ENCODE peak calls at places on chromosomes 16 and 17, in ten cellular contexts. S is left lung, X is adrenal gland, B is MM.1S, C is mammary epithelial cell, R is HCT116, E is right lobe of liver, F is A549, Q is uterus, U is neural progenitor cell. K is an unnamed sample.

GRCh38 chr16:57828272-57829161 is 26.2 kb upstream of the KIFC3 start:
- DNase-seq in S (no peak), X (no peak), B (no peak), C (no peak), R (no peak), E (peak), F (no peak), Q (no peak), U (no peak), K (no peak)

GRCh38 chr17:1000597-1001490 is 3.9 kb downstream of the TIMM22 start:
- DNase-seq in S (peak), X (peak), B (no peak), C (no peak), R (no peak), E (peak), F (no peak), Q (no peak), U (no peak), K (no peak)

GRCh38 chr17:78535285-78536197 is 41.7 kb downstream of the DNAH17 start:
- DNase-seq in S (no peak), X (no peak), B (no peak), C (peak), R (no peak), E (no peak), F (no peak), Q (no peak), U (no peak), K (peak)

GRCh38 chr17:5248821-5249479 is 14.3 kb upstream of the SCIMP start:
- DNase-seq in S (no peak), X (no peak), B (no peak), C (no peak), R (no peak), E (no peak), F (no peak), Q (no peak), U (no peak), K (no peak)

GRCh38 chr17:40952675-40953074 is 14.1 kb downstream of the KRT39 start:
- DNase-seq in S (no peak), X (no peak), B (no peak), C (peak), R (no peak), E (no peak), F (no peak), Q (no peak), U (no peak), K (peak)

GRCh38 chr17:81246679-81247338 is 7.7 kb downstream of the NDUFAF8 start:
- DNase-seq in S (peak), X (no peak), B (no peak), C (no peak), R (no peak), E (peak), F (no peak), Q (no peak), U (no peak), K (no peak)

GRCh38 chr17:50169121-50169764 is 3.4 kb downstream of the SGCA start:
- DNase-seq in S (peak), X (peak), B (peak), C (peak), R (peak), E (no peak), F (peak), Q (peak), U (peak), K (peak)

GRCh38 chr16:57003439-57004386 is 14.4 kb downstream of the NLRC5 start:
- DNase-seq in S (no peak), X (no peak), B (no peak), C (no peak), R (no peak), E (no peak), F (no peak), Q (no peak), U (no peak), K (no peak)

GRCh38 chr17:73901661-73902415 is 257.6 kb upstream of the SDK2 start:
- DNase-seq in S (peak), X (peak), B (no peak), C (peak), R (no peak), E (peak), F (no peak), Q (no peak), U (peak), K (peak)

GRCh38 chr17:29583324-29584248 is 5.9 kb downstream of the GIT1 start:
- DNase-seq in S (peak), X (peak), B (no peak), C (peak), R (no peak), E (no peak), F (no peak), Q (peak), U (no peak), K (peak)
- H3K27ac ChIP-seq in S (peak), X (no peak), B (no peak), C (no peak), R (no peak), E (no peak), F (no peak), Q (peak), U (no peak), K (peak)

GRCh38 chr16:72501739-72502653 is 330.0 kb upstream of the PMFBP1 start:
- DNase-seq in S (no peak), X (peak), B (peak), C (peak), R (peak), E (no peak), F (peak), Q (no peak), U (peak), K (peak)
- TF ChIP-seq CTCF in S (peak), X (peak), B (peak), C (peak), R (peak), E (peak), F (peak), Q (peak), U (peak), K (peak)

DNA sequence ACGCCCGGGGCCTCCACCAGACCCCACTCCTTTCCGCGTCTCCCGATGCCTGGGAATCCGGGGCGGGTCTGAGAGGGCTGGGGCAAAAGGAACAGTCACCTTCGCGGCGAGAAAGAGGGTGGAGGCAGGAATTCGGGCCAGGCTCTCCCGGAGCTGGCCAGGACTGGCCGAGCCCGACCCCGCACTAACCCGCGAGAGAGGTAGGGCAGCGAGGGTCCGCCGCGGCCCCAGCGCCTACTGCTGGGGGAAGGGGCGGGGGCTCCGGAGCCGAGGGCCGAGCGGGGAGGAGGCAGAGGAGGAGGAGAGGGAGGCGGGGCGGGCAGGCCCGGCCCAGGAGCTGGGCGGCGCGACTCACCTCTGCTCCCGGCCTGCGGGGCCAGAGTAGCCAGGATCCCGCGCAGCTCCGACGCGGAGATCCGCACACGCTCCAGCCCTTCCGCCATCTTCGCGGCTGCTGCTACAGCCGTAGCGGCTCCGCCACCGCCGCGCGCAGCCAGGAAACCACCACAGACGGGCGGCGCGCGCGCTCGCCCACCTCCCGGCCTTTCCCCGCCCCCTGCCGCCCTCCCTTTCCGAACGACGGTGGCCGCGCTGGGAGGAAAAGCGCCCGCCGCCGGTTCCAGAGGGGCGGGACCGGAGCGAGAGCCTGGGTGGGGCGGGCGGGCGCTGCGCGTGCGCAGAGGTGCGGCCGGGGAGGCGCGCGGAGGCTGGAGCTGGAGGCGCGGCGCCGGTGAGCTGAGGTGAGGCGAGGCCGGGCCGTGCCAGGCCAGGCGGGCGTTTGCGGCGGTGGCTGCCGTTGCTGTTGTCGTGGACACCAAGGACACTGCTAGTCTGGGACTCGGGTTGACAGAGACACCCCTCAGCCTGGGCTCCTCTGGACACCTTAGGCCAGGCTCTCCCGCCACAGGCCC is at the start of the genes SMG6 and SRR:
- DNase-seq in S (peak), X (peak), B (peak), C (peak), R (peak), E (peak), F (peak), Q (peak), U (peak), K (peak)
- H3K27ac ChIP-seq in S (peak), X (peak), B (peak), C (peak), R (peak), E (peak), F (peak), Q (peak), U (peak), K (peak)

GRCh38 chr17:28908640-28909098 is 5.8 kb upstream of the DHRS13 start:
- DNase-seq in S (no peak), X (peak), B (no peak), C (peak), R (no peak), E (no peak), F (no peak), Q (peak), U (no peak), K (peak)

GRCh38 chr17:28910534-28910933 is 7.7 kb upstream of the DHRS13 start:
- DNase-seq in S (no peak), X (no peak), B (no peak), C (no peak), R (no peak), E (no peak), F (no peak), Q (no peak), U (no peak), K (no peak)

GRCh38 chr17:28911411-28912045 is 8.6 kb upstream of the DHRS13 start:
- DNase-seq in S (no peak), X (no peak), B (peak), C (no peak), R (no peak), E (no peak), F (no peak), Q (no peak), U (no peak), K (no peak)

GRCh38 chr17:28912938-28913333 is 10.1 kb upstream of the DHRS13 start:
- DNase-seq in S (no peak), X (no peak), B (no peak), C (no peak), R (no peak), E (no peak), F (no peak), Q (no peak), U (no peak), K (no peak)

DNA sequence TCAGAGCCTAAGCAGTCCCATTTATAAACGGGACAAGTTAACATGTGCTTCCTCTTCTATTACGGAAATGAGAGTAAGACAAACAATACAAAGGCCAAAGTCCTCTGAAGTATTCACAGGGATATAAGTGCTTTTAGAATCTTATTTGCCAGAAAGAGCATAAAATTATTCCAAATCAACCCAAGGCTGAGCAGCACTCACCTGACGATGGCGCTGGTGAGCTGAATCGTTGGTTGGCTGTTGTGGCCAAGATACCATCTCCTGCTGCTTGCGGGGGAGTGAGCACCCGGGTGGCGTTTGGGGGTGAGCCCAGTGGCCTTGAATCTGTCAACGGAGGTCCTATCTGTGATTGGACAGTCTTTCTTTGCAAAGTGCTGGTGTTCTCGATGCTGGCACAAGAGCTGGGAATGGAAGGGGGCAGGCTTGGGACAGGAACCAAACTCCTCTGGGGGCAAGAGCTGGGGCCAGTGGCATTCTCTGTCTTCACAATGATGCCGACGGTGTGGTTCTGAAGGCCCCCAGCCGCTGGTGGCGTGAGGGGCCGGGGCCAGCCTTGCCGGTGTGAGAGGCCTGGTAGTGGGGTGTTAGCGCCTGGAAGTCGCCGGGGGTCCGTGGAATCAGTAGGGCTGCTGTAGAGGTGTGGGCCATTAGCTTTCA is 9.5 kb upstream of the DHRS13 start:
- DNase-seq in S (no peak), X (no peak), B (no peak), C (no peak), R (no peak), E (no peak), F (no peak), Q (no peak), U (no peak), K (no peak)
- TF ChIP-seq CTCF in S (no peak), X (peak), B (peak), C (no peak), R (peak), E (peak), F (peak), Q (no peak), U (peak), K (no peak)

GRCh38 chr17:2794116-2794803 is 2.0 kb upstream of the RAP1GAP2 start:
- DNase-seq in S (no peak), X (no peak), B (no peak), C (no peak), R (no peak), E (no peak), F (no peak), Q (no peak), U (no peak), K (no peak)
- H3K27ac ChIP-seq in S (peak), X (no peak), B (no peak), C (no peak), R (no peak), E (no peak), F (no peak), Q (no peak), U (no peak), K (no peak)